ENCODE peak calls at places on chromosomes 4 and X, in nine cellular contexts. N, R, Q, A, Y, E, U, J and K are unnamed samples.

GRCh38 chrX:75132672-75133071 is 23.4 kb downstream of the ABCB7 start:
- DNase-seq in J (no peak), R (no peak), U (no peak), N (no peak), E (no peak), A (no peak), Y (no peak), Q (no peak), K (no peak)

GRCh38 chrX:83916525-83916924 is 55.6 kb downstream of the CYLC1 start:
- DNase-seq in U (peak), R (no peak), Q (no peak), E (no peak), Y (peak), J (peak), A (peak), N (no peak), K (no peak)

GRCh38 chr4:122977103-122977502 is 54.7 kb upstream of the NUDT6 start:
- DNase-seq in A (no peak), R (no peak), N (no peak), J (no peak), Q (no peak), Y (no peak), U (no peak), E (no peak), K (no peak)

GRCh38 chr4:18082254-18082653 is 60.7 kb upstream of the LCORL start:
- DNase-seq in E (no peak), Q (no peak), R (no peak), N (no peak), A (no peak), J (no peak), U (no peak), Y (no peak), K (no peak)

GRCh38 chr4:184668511-184669114 is 19.1 kb downstream of the PRIMPOL start:
- DNase-seq in R (no peak), Y (no peak), E (no peak), Q (no peak), N (no peak), A (peak), J (no peak), U (no peak), K (no peak)

GRCh38 chrX:68938244-68939004 is 109.6 kb downstream of the EFNB1 start:
- DNase-seq in Q (no peak), A (no peak), N (no peak), Y (no peak), J (no peak), U (peak), R (peak), E (no peak), K (peak)

GRCh38 chr4:87017580-87018061 is 82.8 kb downstream of the AFF1 start:
- DNase-seq in Q (no peak), U (peak), Y (no peak), R (no peak), N (no peak), A (no peak), E (no peak), J (peak), K (no peak)

GRCh38 chr4:51870441-51871188 is 27.7 kb downstream of the DCUN1D4 start:
- DNase-seq in Y (no peak), Q (no peak), A (no peak), N (no peak), J (no peak), R (no peak), E (no peak), U (no peak), K (no peak)

GRCh38 chr4:27006646-27007045 is 146.0 kb downstream of the STIM2 start:
- DNase-seq in J (no peak), Q (no peak), E (no peak), N (no peak), Y (no peak), A (no peak), R (no peak), U (no peak), K (no peak)

GRCh38 chr4:109942292-109942926 is 29.7 kb downstream of the EGF start:
- DNase-seq in R (no peak), Y (no peak), J (no peak), E (no peak), N (no peak), Q (no peak), A (no peak), U (no peak), K (no peak)

GRCh38 chrX:132169554-132169953 is 41.7 kb upstream of the FRMD7 start:
- DNase-seq in N (no peak), A (no peak), Q (no peak), J (no peak), R (no peak), Y (no peak), E (no peak), U (no peak), K (no peak)

GRCh38 chr4:154294951-154295350 is 196.6 kb downstream of the DCHS2 start:
- DNase-seq in Q (no peak), U (no peak), Y (no peak), R (no peak), J (no peak), E (no peak), A (no peak), N (no peak), K (no peak)

GRCh38 chrX:53050841-53051240 is 2.3 kb downstream of the GPR173 start:
- DNase-seq in Y (no peak), A (no peak), N (no peak), Q (no peak), E (no peak), U (peak), J (no peak), R (no peak), K (no peak)

GRCh38 chr4:63563288-63564014 is 845.8 kb downstream of the TECRL start:
- DNase-seq in U (no peak), Y (no peak), E (no peak), A (peak), R (no peak), Q (no peak), N (no peak), J (peak), K (no peak)

GRCh38 chr4:20351360-20352171 is 99.9 kb downstream of the SLIT2 start:
- DNase-seq in U (no peak), A (no peak), E (no peak), R (no peak), Q (no peak), Y (no peak), J (no peak), N (no peak), K (no peak)

GRCh38 chr4:86269354-86269753 is 90.5 kb downstream of the MAPK10 start:
- DNase-seq in R (no peak), A (no peak), J (no peak), Y (no peak), E (no peak), Q (no peak), U (no peak), N (no peak), K (no peak)

GRCh38 chrX:46628406-46629371 is 55.1 kb downstream of the CHST7 start:
- DNase-seq in E (no peak), A (peak), Y (no peak), J (no peak), U (peak), N (no peak), R (no peak), Q (no peak), K (no peak)

GRCh38 chr4:168830777-168831512 is 179.1 kb downstream of the CBR4 start:
- DNase-seq in Q (no peak), E (no peak), J (no peak), R (no peak), Y (no peak), U (no peak), N (no peak), A (no peak), K (no peak)

GRCh38 chr4:159204566-159204965 is 101.7 kb downstream of the RAPGEF2 start:
- DNase-seq in E (no peak), R (no peak), Y (no peak), U (no peak), J (no peak), N (no peak), Q (no peak), A (no peak), K (no peak)

GRCh38 chr4:114386637-114387233 is 211.9 kb upstream of the UGT8 start:
- DNase-seq in E (peak), U (peak), J (peak), Q (no peak), R (no peak), Y (peak), N (no peak), A (peak), K (no peak)

GRCh38 chr4:142452132-142452855 is 393.8 kb downstream of the INPP4B start:
- DNase-seq in A (no peak), J (no peak), U (peak), N (no peak), E (no peak), Y (no peak), R (no peak), Q (no peak), K (no peak)

GRCh38 chr4:149735796-149736195 is 79.8 kb downstream of the IQCM start:
- DNase-seq in A (no peak), Q (no peak), U (peak), J (no peak), N (no peak), Y (no peak), E (no peak), R (no peak), K (no peak)

GRCh38 chrX:34491126-34491525 is 166.0 kb downstream of the TMEM47 start:
- DNase-seq in E (no peak), R (no peak), N (no peak), A (no peak), Q (no peak), U (no peak), Y (no peak), J (no peak), K (no peak)

GRCh38 chr4:125359960-125360628 is 45.3 kb downstream of the FAT4 start:
- DNase-seq in E (no peak), Q (no peak), J (no peak), R (no peak), U (no peak), A (no peak), N (no peak), Y (no peak), K (no peak)

GRCh38 chr4:105990933-105991332 is 95.7 kb downstream of the NPNT start:
- DNase-seq in Q (peak), Y (peak), E (peak), R (no peak), A (no peak), J (peak), N (no peak), U (peak), K (no peak)